ENCODE peak calls at places on chromosomes 12 and 14, in four cellular contexts. U, E, R and B are unnamed samples.

GRCh38 chr12:54214553-54215374 is 26.0 kb upstream of the SMUG1 start:
- DNase-seq in U (peak; percentile 91), E (peak; percentile 59), R (peak; percentile 85), B (peak; percentile 93)

GRCh38 chr12:115185529-115185928 is 501.6 kb upstream of the TBX3 start:
- DNase-seq in U (no peak), E (no peak), R (peak; percentile 42), B (no peak)

GRCh38 chr12:68483592-68484373 is 126.9 kb upstream of the RAP1B start:
- DNase-seq in U (no peak), E (no peak), R (peak; percentile 61), B (no peak)

GRCh38 chr12:86666311-86666710 is 410.1 kb upstream of the MGAT4C start:
- DNase-seq in U (no peak), E (no peak), R (no peak), B (no peak)

GRCh38 chr14:96225745-96226151 is 21.1 kb downstream of the BDKRB2 start:
- DNase-seq in U (no peak), E (no peak), R (no peak), B (no peak)

GRCh38 chr12:21526053-21526452 is at the start of gene SPX:
- DNase-seq in U (no peak), E (no peak), R (peak; percentile 20), B (no peak)

GRCh38 chr12:51850081-51850932 is 1.8 kb upstream of the FIGNL2 start:
- DNase-seq in U (no peak), E (no peak), R (no peak), B (no peak)

GRCh38 chr14:50060871-50061663 is 55.3 kb downstream of the VCPKMT start:
- DNase-seq in U (peak; percentile 82), E (no peak), R (peak; percentile 89), B (peak; percentile 75)

GRCh38 chr12:16880864-16881285 is 274.9 kb upstream of the LMO3 start:
- DNase-seq in U (no peak), E (no peak), R (no peak), B (no peak)

GRCh38 chr14:106883218-106883692 is 1356.9 kb downstream of the TMEM121 start:
- DNase-seq in U (no peak), E (no peak), R (no peak), B (peak; percentile 43)

GRCh38 chr14:64826845-64827244 is 52.9 kb downstream of the SPTB start:
- DNase-seq in U (no peak), E (no peak), R (no peak), B (no peak)

GRCh38 chr14:77359626-77360025 is 17.3 kb downstream of the TMED8 start:
- DNase-seq in U (no peak), E (no peak), R (no peak), B (no peak)

GRCh38 chr12:52349196-52349595 is 18.1 kb downstream of the KRT85 start:
- DNase-seq in U (no peak), E (no peak), R (no peak), B (no peak)

GRCh38 chr12:95718001-95718400 is 72.6 kb downstream of the NTN4 start:
- DNase-seq in U (no peak), E (no peak), R (no peak), B (no peak)

GRCh38 chr12:130435826-130436225 is 98.1 kb downstream of the PIWIL1 start:
- DNase-seq in U (no peak), E (no peak), R (no peak), B (no peak)

GRCh38 chr12:109160433-109160832 is 44.0 kb downstream of the ACACB start:
- DNase-seq in U (peak; percentile 46), E (no peak), R (no peak), B (no peak)